ENCODE peak calls at places on chromosomes 5 and 9, in seven cellular contexts. Z, G, J, D, N, B and H are unnamed samples. For H3K9me3, the result is how much of the 10 kb centered on the place peaks cover.

GRCh38 chr5:116759860-116760644 is 185.4 kb upstream of the SEMA6A start:
- DNase-seq in Z (no peak), G (no peak), J (no peak), D (no peak), N (peak), B (no peak), H (no peak)

GRCh38 chr5:26847041-26847736 is 191.2 kb downstream of the CDH9 start:
- DNase-seq in Z (no peak), G (peak), J (no peak), D (no peak), N (peak), B (no peak), H (no peak)

GRCh38 chr5:31895199-31895598 is 256.3 kb downstream of the PDZD2 start:
- DNase-seq in Z (no peak), G (no peak), J (no peak), D (no peak), N (no peak), B (no peak), H (no peak)

GRCh38 chr5:157100140-157100679 is 8.6 kb downstream of the HAVCR2 start:
- DNase-seq in Z (no peak), G (no peak), J (no peak), D (no peak), N (no peak), B (no peak), H (peak)

GRCh38 chr5:180558232-180558631 is 33.1 kb downstream of the SCGB3A1 start:
- DNase-seq in Z (no peak), G (no peak), J (no peak), D (no peak), N (no peak), B (no peak), H (no peak)

GRCh38 chr9:93155716-93156474 is 21.8 kb upstream of the NINJ1 start:
- DNase-seq in Z (no peak), G (no peak), J (no peak), D (no peak), N (no peak), B (no peak), H (no peak)

GRCh38 chr5:126208691-126209090 is 214.5 kb upstream of the GRAMD2B start:
- DNase-seq in Z (no peak), G (no peak), J (no peak), D (no peak), N (no peak), B (no peak), H (no peak)

GRCh38 chr9:103942652-103943051 is 151.5 kb upstream of the SMC2 start:
- DNase-seq in Z (no peak), G (no peak), J (no peak), D (no peak), N (no peak), B (peak), H (no peak)

GRCh38 chr5:9562101-9562500 is 16.2 kb upstream of the SEMA5A start:
- DNase-seq in Z (no peak), G (peak), J (no peak), D (no peak), N (no peak), B (no peak), H (peak)

GRCh38 chr5:110916373-110917049 is 155.0 kb upstream of the TSLP start:
- DNase-seq in Z (no peak), G (no peak), J (no peak), D (no peak), N (peak), B (peak), H (peak)

GRCh38 chr5:119743927-119744326 is 114.6 kb downstream of the FAM170A start:
- DNase-seq in Z (no peak), G (peak), J (peak), D (peak), N (peak), B (peak), H (no peak)

GRCh38 chr5:151245820-151246219 is 7.2 kb upstream of the GM2A start:
- DNase-seq in Z (no peak), G (no peak), J (no peak), D (no peak), N (no peak), B (no peak), H (no peak)

GRCh38 chr9:6567140-6567591 is 78.4 kb downstream of the GLDC start:
- DNase-seq in Z (no peak), G (peak), J (no peak), D (no peak), N (no peak), B (no peak), H (peak)

GRCh38 chr5:62354028-62354874 is 48.2 kb downstream of the KIF2A start:
- DNase-seq in Z (no peak), G (peak), J (no peak), D (peak), N (peak), B (peak), H (no peak)

GRCh38 chr9:115653231-115653630 is 500.4 kb upstream of the PAPPA start:
- DNase-seq in Z (no peak), G (no peak), J (no peak), D (no peak), N (no peak), B (no peak), H (no peak)

GRCh38 chr5:160198886-160199409 is 30.4 kb upstream of the FABP6 start:
- DNase-seq in Z (no peak), G (no peak), J (no peak), D (no peak), N (peak), B (no peak), H (no peak)

GRCh38 chr5:122849746-122850145 is 4.3 kb downstream of the SNX24 start:
- DNase-seq in Z (no peak), G (no peak), J (no peak), D (no peak), N (no peak), B (no peak), H (no peak)

GRCh38 chr9:137300607-137301085 is 1.4 kb downstream of the NRARP start:
- DNase-seq in Z (no peak), G (no peak), J (no peak), D (no peak), N (peak), B (peak), H (no peak)

GRCh38 chr5:82808960-82809359 is 268.2 kb downstream of the TMEM167A start:
- DNase-seq in Z (no peak), G (no peak), J (no peak), D (no peak), N (no peak), B (peak), H (no peak)

GRCh38 chr9:113591899-113592625 is 128.5 kb downstream of the RGS3 start:
- DNase-seq in Z (no peak), G (no peak), J (no peak), D (no peak), N (no peak), B (no peak), H (no peak)

GRCh38 chr5:17340816-17341215 is 123.4 kb downstream of the BASP1 start:
- DNase-seq in Z (no peak), G (no peak), J (no peak), D (no peak), N (no peak), B (no peak), H (no peak)

GRCh38 chr9:5630038-5630507 is 1.2 kb downstream of the RIC1 start:
- DNase-seq in Z (no peak), G (peak), J (no peak), D (peak), N (no peak), B (peak), H (no peak)

GRCh38 chr9:19946446-19947109 is 157.7 kb upstream of the SLC24A2 start:
- DNase-seq in Z (no peak), G (no peak), J (no peak), D (no peak), N (peak), B (no peak), H (peak)

GRCh38 chr9:137984005-137984404 is 106.4 kb downstream of the CACNA1B start:
- DNase-seq in Z (no peak), G (no peak), J (no peak), D (no peak), N (no peak), B (no peak), H (no peak)

GRCh38 chr5:133754575-133755169 is 142.3 kb upstream of the FSTL4 start:
- DNase-seq in Z (no peak), G (peak), J (no peak), D (no peak), N (peak), B (peak), H (peak)

GRCh38 chr5:120007619-120008018 is 378.3 kb downstream of the FAM170A start:
- DNase-seq in Z (no peak), G (no peak), J (no peak), D (no peak), N (no peak), B (peak), H (no peak)

GRCh38 chr5:12113062-12113461 is 208.8 kb upstream of the CTNND2 start:
- DNase-seq in Z (no peak), G (no peak), J (no peak), D (no peak), N (no peak), B (no peak), H (no peak)
- H3K9me3 ChIP-seq in Z (under half), G (under half), J (under half), D (under half), N (under half), B (under half), H (under half)

DNA sequence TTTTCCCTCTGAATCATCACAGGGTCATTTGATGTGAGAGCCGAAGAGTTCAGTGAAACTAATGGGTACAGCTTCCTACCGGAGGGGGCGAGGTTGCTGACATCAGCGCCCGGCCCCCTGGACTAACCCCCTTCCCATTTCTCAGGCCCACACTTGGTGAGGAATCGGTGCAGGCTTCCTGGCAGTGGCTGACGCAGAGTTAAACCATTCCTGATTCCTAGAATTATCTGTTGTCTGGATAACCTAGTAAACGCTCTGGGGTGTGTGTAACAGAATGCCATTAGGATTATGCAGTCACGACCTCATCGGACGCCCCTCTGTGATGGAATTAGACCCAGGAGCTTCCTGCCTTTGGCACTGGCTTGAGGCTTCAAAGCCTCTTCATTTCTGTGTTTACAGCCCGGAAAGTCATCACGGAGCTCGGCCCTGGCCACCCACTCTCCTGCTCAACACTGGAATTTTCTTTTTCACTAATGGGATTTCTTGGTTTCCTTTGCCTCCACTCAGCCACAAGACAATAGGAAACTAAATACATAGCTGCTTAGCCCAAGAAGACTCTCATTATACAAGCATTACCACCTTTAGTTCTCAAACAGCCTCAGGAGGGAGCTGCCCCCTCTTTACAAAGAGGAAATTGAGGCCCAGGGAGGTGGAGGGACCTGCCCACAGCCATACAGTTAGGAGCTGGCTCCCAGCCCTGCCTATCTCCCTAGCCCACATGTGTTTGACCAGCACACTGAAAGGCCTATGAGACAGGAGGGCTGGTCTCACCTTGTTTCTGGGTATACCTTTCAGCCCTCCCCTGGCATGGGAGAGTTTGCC is 61.3 kb upstream of the RPL26L1 start:
- DNase-seq in Z (no peak), G (peak), J (no peak), D (no peak), N (peak), B (no peak), H (peak)
- H3K4me3 ChIP-seq in Z (peak), G (no peak), J (peak), D (no peak), N (no peak), B (no peak), H (no peak)

GRCh38 chr5:3058930-3059329 is 307.5 kb upstream of the IRX2 start:
- DNase-seq in Z (no peak), G (no peak), J (no peak), D (no peak), N (no peak), B (no peak), H (no peak)
- H3K9me3 ChIP-seq in Z (under half), G (under half), J (under half), D (under half), N (under half), B (under half), H (under half)

DNA sequence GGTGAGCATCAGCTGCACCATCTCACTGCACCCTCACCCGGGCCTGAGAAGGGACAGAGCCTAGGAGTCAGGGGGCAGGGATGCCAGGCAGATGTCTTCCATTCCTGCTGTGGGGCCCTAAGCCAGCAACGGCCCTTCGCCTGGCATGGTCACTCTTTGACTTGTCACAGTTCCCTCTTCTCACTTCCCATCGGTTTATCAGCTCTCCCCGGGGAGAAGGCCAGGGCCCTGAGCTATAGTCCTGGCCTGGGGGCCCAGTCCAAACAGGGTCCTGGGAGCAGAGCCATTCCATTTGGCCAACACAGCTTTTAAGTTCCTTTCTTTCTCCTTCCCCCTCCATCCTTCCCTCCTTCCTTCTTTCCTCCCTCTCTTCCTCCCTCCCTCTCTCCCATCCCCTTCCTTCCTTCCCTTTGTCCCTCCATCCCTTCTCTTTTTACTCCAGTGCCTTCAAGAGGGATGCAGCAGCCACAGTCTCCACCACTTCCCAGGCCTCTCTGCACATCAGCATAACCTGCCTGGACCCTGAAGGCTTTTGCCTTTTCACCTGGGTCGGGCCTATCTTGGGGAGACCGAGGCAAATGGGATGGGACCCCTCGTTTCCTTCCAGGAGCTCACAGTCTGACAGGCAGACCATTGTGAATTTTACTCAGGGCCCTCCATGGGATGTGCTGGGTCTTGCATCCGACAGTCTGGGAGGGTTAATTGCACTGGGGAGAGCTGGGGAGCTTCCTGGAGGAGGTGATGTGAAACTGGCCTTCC is 4.2 kb downstream of the COL5A1 start:
- DNase-seq in Z (no peak), G (no peak), J (no peak), D (no peak), N (no peak), B (no peak), H (no peak)
- H3K4me3 ChIP-seq in Z (peak), G (peak), J (no peak), D (no peak), N (no peak), B (no peak), H (peak)

GRCh38 chr5:164748861-164749260 is 1243.4 kb downstream of the MAT2B start:
- DNase-seq in Z (no peak), G (no peak), J (no peak), D (no peak), N (no peak), B (no peak), H (no peak)
- H3K9me3 ChIP-seq in Z (under half), G (under half), J (under half), D (under half), N (under half), B (under half), H (under half)